ENCODE peak calls at places on chromosomes 3 and 15, in seven cellular contexts. E is PC-9; C is naive thymus-derived CD4-positive, alpha-beta T cell; L is AG09309; J is fibroblast of pulmonary artery; B is ovary; U is stimulated activated CD8-positive, alpha-beta memory T cell treated with anti-CD3 and anti-CD28 coated beads, Interleukin-4, amount 100 ng/mL, for 24 hours. O is an unnamed sample.

GRCh38 chr3:138381950-138382715 is 33.8 kb downstream of the MRAS start:
- DNase-seq in J (peak; percentile 69), B (peak; percentile 81), E (peak; percentile 32), L (peak; percentile 21), U (no peak), C (no peak), O (peak; percentile 88)

GRCh38 chr3:190323241-190323617 is 983 bp upstream of the CLDN1 start:
- DNase-seq in U (no peak), E (peak; percentile 19), B (peak; percentile 14), J (no peak), L (no peak), C (no peak), O (no peak)

GRCh38 chr15:98794754-98795153 is 146.4 kb downstream of the IGF1R start:
- DNase-seq in B (no peak), C (no peak), L (no peak), E (no peak), J (no peak), U (no peak), O (no peak)

GRCh38 chr15:57703387-57703786 is 3.1 kb upstream of the POLR2M start:
- DNase-seq in B (no peak), C (peak; percentile 59), U (no peak), J (no peak), E (no peak), L (no peak), O (no peak)

GRCh38 chr3:179653106-179653776 is 401 bp downstream of the USP13 start:
- DNase-seq in C (peak; percentile 56), E (peak; percentile 80), L (peak; percentile 52), B (peak; percentile 77), U (peak; percentile 31), J (peak; percentile 85), O (peak; percentile 88)

GRCh38 chr3:88744896-88745295 is 362.5 kb upstream of the EPHA3 start:
- DNase-seq in B (no peak), J (no peak), U (no peak), L (no peak), E (no peak), C (no peak), O (no peak)

GRCh38 chr3:186220886-186221285 is 112.0 kb upstream of the ETV5 start:
- DNase-seq in J (no peak), C (no peak), B (no peak), U (no peak), E (no peak), L (no peak), O (no peak)

GRCh38 chr3:142118911-142119310 is 30.4 kb downstream of the TFDP2 start:
- DNase-seq in L (no peak), C (no peak), B (no peak), J (peak; percentile 22), U (no peak), E (no peak), O (no peak)

GRCh38 chr3:16583551-16583950 is 21.7 kb downstream of the DAZL start:
- DNase-seq in J (peak; percentile 26), U (no peak), C (no peak), L (no peak), E (no peak), B (no peak), O (no peak)

GRCh38 chr15:69794643-69795461 is 302.9 kb downstream of the TLE3 start:
- DNase-seq in B (peak; percentile 87), U (no peak), J (peak; percentile 50), C (no peak), E (peak; percentile 70), L (no peak), O (peak; percentile 78)

GRCh38 chr3:127749787-127750225 is 72.5 kb downstream of the MGLL start:
- DNase-seq in C (no peak), E (no peak), B (no peak), U (no peak), J (no peak), L (no peak), O (no peak)

GRCh38 chr15:67322481-67322880 is 67.9 kb downstream of the IQCH start:
- DNase-seq in U (no peak), B (no peak), L (peak; percentile 23), E (no peak), J (peak; percentile 62), C (no peak), O (no peak)

GRCh38 chr3:109109574-109109973 is 8.4 kb downstream of the MORC1 start:
- DNase-seq in E (no peak), J (no peak), C (no peak), L (no peak), B (no peak), U (no peak), O (no peak)

GRCh38 chr3:65960087-65960486 is 78.6 kb downstream of the MAGI1 start:
- DNase-seq in B (no peak), C (no peak), L (no peak), J (peak; percentile 81), E (no peak), U (no peak), O (no peak)

GRCh38 chr15:51629612-51630011 is 7.0 kb upstream of the DMXL2 start:
- DNase-seq in U (no peak), C (no peak), J (peak; percentile 69), B (no peak), E (no peak), L (no peak), O (no peak)

GRCh38 chr3:194872669-194872977 is 186.9 kb downstream of the FAM43A start:
- DNase-seq in C (no peak), B (no peak), E (peak; percentile 69), L (no peak), U (no peak), J (peak; percentile 43), O (no peak)

GRCh38 chr3:178618197-178618596 is 82.0 kb downstream of the KCNMB2 start:
- DNase-seq in L (peak; percentile 11), B (no peak), U (no peak), E (no peak), J (peak; percentile 9), C (no peak), O (no peak)

GRCh38 chr3:171416061-171416460 is 44.1 kb downstream of the TNIK start:
- DNase-seq in J (peak; percentile 38), B (no peak), L (no peak), U (no peak), E (no peak), C (no peak), O (no peak)

GRCh38 chr15:74781673-74782595 is at the start of gene CSK:
- DNase-seq in E (peak; percentile 77), C (peak; percentile 70), U (peak; percentile 66), L (no peak), J (peak; percentile 66), B (peak; percentile 69), O (peak; percentile 86)

GRCh38 chr15:84033793-84034553 is 201.6 kb upstream of the GOLGA6L4 start:
- DNase-seq in U (no peak), J (peak; percentile 7), L (no peak), B (no peak), E (no peak), C (no peak), O (no peak)

GRCh38 chr3:98021821-98022220 is 13.3 kb downstream of the GABRR3 start:
- DNase-seq in B (no peak), J (peak; percentile 52), L (no peak), E (no peak), C (no peak), U (no peak), O (no peak)

GRCh38 chr3:65338571-65338970 is 650.8 kb upstream of the ADAMTS9 start:
- DNase-seq in E (no peak), U (no peak), C (no peak), J (no peak), L (no peak), B (no peak), O (no peak)

GRCh38 chr15:38535451-38536200 is 29.0 kb downstream of the RASGRP1 start:
- DNase-seq in C (no peak), L (no peak), B (no peak), U (no peak), E (no peak), J (no peak), O (no peak)

GRCh38 chr3:127804141-127804540 is 18.2 kb downstream of the MGLL start:
- DNase-seq in U (no peak), B (no peak), J (no peak), C (no peak), L (no peak), E (no peak), O (no peak)

GRCh38 chr3:31936661-31937060 is 44.4 kb downstream of the OSBPL10 start:
- DNase-seq in B (no peak), J (peak; percentile 70), L (peak; percentile 29), C (no peak), E (no peak), U (no peak), O (no peak)